ENCODE peak calls at places on chromosomes 6 and 20, in six cellular contexts. One of them, this sample, is unnamed.
A peak's percentile ranks its signal among the peaks of the same experiment; 100 is the strongest.

GRCh38 chr6:137102851-137103492 is 58.2 kb upstream of the IL20RA start:
- DNase-seq in uterus: no peak
- DNase-seq in cardiac muscle cell: no peak
- DNase-seq in PC-3: no peak
- DNase-seq in heart left ventricle: no peak
- DNase-seq in left ventricle myocardium inferior: no peak
- DNase-seq in this sample: no peak

GRCh38 chr6:39923394-39923793 is 10.9 kb downstream of the MOCS1 start:
- DNase-seq in left ventricle myocardium inferior: peak; percentile 73
- DNase-seq in heart left ventricle: no peak
- DNase-seq in uterus: no peak
- DNase-seq in PC-3: peak; percentile 68
- DNase-seq in cardiac muscle cell: no peak
- DNase-seq in this sample: no peak

GRCh38 chr6:17768388-17768787 is 61.7 kb upstream of the NUP153 start:
- DNase-seq in cardiac muscle cell: peak; percentile 50
- DNase-seq in PC-3: peak; percentile 29
- DNase-seq in uterus: no peak
- DNase-seq in heart left ventricle: no peak
- DNase-seq in left ventricle myocardium inferior: no peak
- DNase-seq in this sample: no peak

GRCh38 chr6:111258615-111259088 is 171.3 kb downstream of the SLC16A10 start:
- DNase-seq in uterus: no peak
- DNase-seq in cardiac muscle cell: peak; percentile 63
- DNase-seq in heart left ventricle: no peak
- DNase-seq in left ventricle myocardium inferior: no peak
- DNase-seq in PC-3: peak; percentile 3
- DNase-seq in this sample: no peak

GRCh38 chr20:5528719-5529256 is 212.0 kb upstream of the PROKR2 start:
- DNase-seq in heart left ventricle: peak; percentile 62
- DNase-seq in cardiac muscle cell: peak; percentile 93
- DNase-seq in PC-3: peak; percentile 90
- DNase-seq in left ventricle myocardium inferior: peak; percentile 41
- DNase-seq in uterus: peak; percentile 63
- DNase-seq in this sample: peak; percentile 91

GRCh38 chr20:37839432-37839827 is 63.5 kb upstream of the VSTM2L start:
- DNase-seq in left ventricle myocardium inferior: no peak
- DNase-seq in cardiac muscle cell: no peak
- DNase-seq in heart left ventricle: no peak
- DNase-seq in PC-3: no peak
- DNase-seq in uterus: no peak
- DNase-seq in this sample: no peak

GRCh38 chr6:107124934-107125348 is 9.6 kb upstream of the BEND3 start:
- DNase-seq in left ventricle myocardium inferior: no peak
- DNase-seq in heart left ventricle: no peak
- DNase-seq in uterus: no peak
- DNase-seq in cardiac muscle cell: no peak
- DNase-seq in PC-3: no peak
- DNase-seq in this sample: peak; percentile 36

GRCh38 chr6:106886922-106887797 is 87.4 kb downstream of the CD24 start:
- DNase-seq in cardiac muscle cell: no peak
- DNase-seq in PC-3: peak; percentile 35
- DNase-seq in heart left ventricle: no peak
- DNase-seq in uterus: no peak
- DNase-seq in left ventricle myocardium inferior: no peak
- DNase-seq in this sample: no peak

GRCh38 chr20:23340524-23340923 is 10.1 kb upstream of the NXT1 start:
- DNase-seq in left ventricle myocardium inferior: peak; percentile 56
- DNase-seq in uterus: peak; percentile 37
- DNase-seq in heart left ventricle: peak; percentile 72
- DNase-seq in PC-3: peak; percentile 82
- DNase-seq in cardiac muscle cell: peak; percentile 80
- DNase-seq in this sample: peak; percentile 24

GRCh38 chr20:51966296-51966971 is 164.1 kb upstream of the SALL4 start:
- DNase-seq in PC-3: peak; percentile 95
- DNase-seq in cardiac muscle cell: peak; percentile 84
- DNase-seq in heart left ventricle: peak; percentile 32
- DNase-seq in uterus: no peak
- DNase-seq in left ventricle myocardium inferior: no peak
- DNase-seq in this sample: peak; percentile 53

GRCh38 chr6:169972736-169973135 is 221.3 kb downstream of the ERMARD start:
- DNase-seq in heart left ventricle: no peak
- DNase-seq in cardiac muscle cell: no peak
- DNase-seq in PC-3: no peak
- DNase-seq in uterus: no peak
- DNase-seq in left ventricle myocardium inferior: peak; percentile 3
- DNase-seq in this sample: no peak

GRCh38 chr6:34680802-34681515 is 15.6 kb downstream of the ILRUN start:
- DNase-seq in PC-3: peak; percentile 61
- DNase-seq in uterus: no peak
- DNase-seq in heart left ventricle: no peak
- DNase-seq in cardiac muscle cell: no peak
- DNase-seq in left ventricle myocardium inferior: no peak
- DNase-seq in this sample: peak; percentile 50

GRCh38 chr20:55160022-55160421 is 684.6 kb downstream of the DOK5 start:
- DNase-seq in left ventricle myocardium inferior: no peak
- DNase-seq in uterus: no peak
- DNase-seq in heart left ventricle: no peak
- DNase-seq in PC-3: peak; percentile 8
- DNase-seq in cardiac muscle cell: no peak
- DNase-seq in this sample: no peak

GRCh38 chr6:128346569-128346968 is 173.8 kb downstream of the PTPRK start:
- DNase-seq in PC-3: no peak
- DNase-seq in cardiac muscle cell: no peak
- DNase-seq in uterus: no peak
- DNase-seq in heart left ventricle: no peak
- DNase-seq in left ventricle myocardium inferior: no peak
- DNase-seq in this sample: no peak

GRCh38 chr6:128339635-128340436 is 180.6 kb downstream of the PTPRK start:
- DNase-seq in PC-3: no peak
- DNase-seq in left ventricle myocardium inferior: no peak
- DNase-seq in uterus: no peak
- DNase-seq in cardiac muscle cell: peak; percentile 5
- DNase-seq in heart left ventricle: no peak
- DNase-seq in this sample: peak; percentile 16

GRCh38 chr6:128347123-128347522 is 173.3 kb downstream of the PTPRK start:
- DNase-seq in uterus: no peak
- DNase-seq in heart left ventricle: no peak
- DNase-seq in left ventricle myocardium inferior: no peak
- DNase-seq in cardiac muscle cell: no peak
- DNase-seq in PC-3: no peak
- DNase-seq in this sample: no peak

DNA sequence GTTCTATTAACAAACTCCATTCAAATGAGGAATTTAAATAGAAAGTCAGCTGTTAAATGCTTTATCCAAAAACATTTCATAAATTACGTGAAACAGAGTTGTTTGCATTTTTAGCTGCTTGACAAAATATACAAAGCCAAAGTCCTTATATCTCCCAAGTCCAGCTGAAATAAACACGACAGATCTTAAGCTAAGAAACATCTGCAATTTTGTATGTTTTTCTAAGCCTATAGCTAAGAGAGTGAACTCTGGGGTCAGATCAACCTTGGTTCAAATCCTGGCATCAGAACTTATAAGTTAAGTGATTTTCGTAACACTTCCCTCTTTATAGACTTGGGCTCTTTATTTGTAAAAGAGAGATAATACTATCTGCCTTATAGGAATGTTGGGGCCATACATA is 176.7 kb downstream of the PTPRK start:
- DNase-seq in uterus: no peak
- DNase-seq in heart left ventricle: no peak
- DNase-seq in cardiac muscle cell: no peak
- DNase-seq in left ventricle myocardium inferior: no peak
- DNase-seq in PC-3: no peak
- DNase-seq in this sample: no peak
- H3K27ac ChIP-seq in uterus: no peak overlapping the region
- H3K27ac ChIP-seq in heart left ventricle: no peak overlapping the region
- H3K27ac ChIP-seq in cardiac muscle cell: no peak overlapping the region
- H3K27ac ChIP-seq in left ventricle myocardium inferior: no peak overlapping the region
- H3K27ac ChIP-seq in PC-3: no peak overlapping the region
- H3K27ac ChIP-seq in this sample: no peak overlapping the region

GRCh38 chr6:6595025-6595424 is 6.5 kb downstream of the LY86 start:
- DNase-seq in left ventricle myocardium inferior: no peak
- DNase-seq in uterus: no peak
- DNase-seq in PC-3: no peak
- DNase-seq in cardiac muscle cell: no peak
- DNase-seq in heart left ventricle: no peak
- DNase-seq in this sample: no peak

GRCh38 chr6:6591778-6592388 is 3.4 kb downstream of the LY86 start:
- DNase-seq in heart left ventricle: peak; percentile 65
- DNase-seq in PC-3: no peak
- DNase-seq in left ventricle myocardium inferior: no peak
- DNase-seq in uterus: no peak
- DNase-seq in cardiac muscle cell: no peak
- DNase-seq in this sample: no peak

GRCh38 chr6:6595946-6596345 is 7.4 kb downstream of the LY86 start:
- DNase-seq in uterus: no peak
- DNase-seq in left ventricle myocardium inferior: no peak
- DNase-seq in heart left ventricle: no peak
- DNase-seq in cardiac muscle cell: no peak
- DNase-seq in PC-3: no peak
- DNase-seq in this sample: no peak

GRCh38 chr6:6592836-6593235 is 4.3 kb downstream of the LY86 start:
- DNase-seq in uterus: no peak
- DNase-seq in heart left ventricle: no peak
- DNase-seq in PC-3: no peak
- DNase-seq in left ventricle myocardium inferior: no peak
- DNase-seq in cardiac muscle cell: no peak
- DNase-seq in this sample: no peak

DNA sequence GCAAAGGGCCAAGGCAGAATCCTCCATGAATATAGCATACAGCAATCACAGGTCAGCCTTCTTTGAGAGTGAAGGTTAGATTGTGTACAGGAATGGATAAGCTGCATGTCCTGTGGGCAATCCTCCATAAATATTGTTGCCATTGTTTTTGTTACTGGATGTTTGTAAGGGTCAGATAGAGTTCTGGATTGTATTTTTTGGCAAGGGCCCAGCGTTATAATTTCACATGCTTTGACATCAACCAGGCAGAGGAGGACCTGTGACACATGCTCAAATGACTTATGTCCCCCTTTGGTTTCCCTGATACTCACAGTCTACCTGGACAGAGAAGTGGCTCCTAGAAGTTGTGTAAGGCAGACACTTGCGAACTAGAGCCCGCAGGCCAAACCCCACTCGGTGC is 5.4 kb downstream of the LY86 start:
- DNase-seq in left ventricle myocardium inferior: no peak
- DNase-seq in cardiac muscle cell: no peak
- DNase-seq in PC-3: no peak
- DNase-seq in heart left ventricle: no peak
- DNase-seq in uterus: no peak
- DNase-seq in this sample: no peak
- H3K27ac ChIP-seq in left ventricle myocardium inferior: peak overlapping the region; percentile 73
- H3K27ac ChIP-seq in cardiac muscle cell: no peak overlapping the region
- H3K27ac ChIP-seq in PC-3: no peak overlapping the region
- H3K27ac ChIP-seq in heart left ventricle: peak overlapping the region; percentile 8
- H3K27ac ChIP-seq in uterus: no peak overlapping the region
- H3K27ac ChIP-seq in this sample: no peak overlapping the region

GRCh38 chr20:50111829-50112495 is 988 bp downstream of the UBE2V1 start:
- DNase-seq in left ventricle myocardium inferior: no peak
- DNase-seq in heart left ventricle: no peak
- DNase-seq in PC-3: no peak
- DNase-seq in cardiac muscle cell: no peak
- DNase-seq in uterus: no peak
- DNase-seq in this sample: peak; percentile 28
- H3K27ac ChIP-seq in left ventricle myocardium inferior: peak overlapping the region; percentile 99
- H3K27ac ChIP-seq in heart left ventricle: peak overlapping the region; percentile 100
- H3K27ac ChIP-seq in PC-3: peak overlapping the region; percentile 67
- H3K27ac ChIP-seq in cardiac muscle cell: peak overlapping the region; percentile 75
- H3K27ac ChIP-seq in uterus: peak overlapping the region; percentile 90
- H3K27ac ChIP-seq in this sample: peak overlapping the region; percentile 99

DNA sequence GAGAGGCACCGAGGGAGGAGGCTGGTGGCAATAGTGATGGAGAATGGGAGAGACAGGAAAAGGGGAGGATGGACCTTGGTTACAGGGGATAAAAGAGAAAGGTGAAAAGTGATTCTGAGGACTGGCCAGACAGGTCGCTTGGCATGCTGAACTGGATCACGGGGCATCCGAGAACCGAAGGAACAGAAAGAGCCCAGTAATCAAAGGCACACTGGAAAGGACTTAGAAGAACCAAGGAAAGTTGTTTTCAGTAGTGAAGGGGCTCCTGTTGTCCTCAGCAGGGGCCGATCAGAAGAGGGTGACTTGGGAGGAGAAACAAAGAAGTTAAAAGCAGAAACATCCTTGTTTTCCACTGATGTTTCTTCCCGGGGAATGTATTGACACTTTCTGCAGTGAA is 18.9 kb downstream of the SYTL3 start:
- DNase-seq in left ventricle myocardium inferior: no peak
- DNase-seq in heart left ventricle: no peak
- DNase-seq in uterus: no peak
- DNase-seq in cardiac muscle cell: no peak
- DNase-seq in PC-3: no peak
- DNase-seq in this sample: no peak
- H3K27ac ChIP-seq in left ventricle myocardium inferior: no peak overlapping the region
- H3K27ac ChIP-seq in heart left ventricle: no peak overlapping the region
- H3K27ac ChIP-seq in uterus: no peak overlapping the region
- H3K27ac ChIP-seq in cardiac muscle cell: no peak overlapping the region
- H3K27ac ChIP-seq in PC-3: no peak overlapping the region
- H3K27ac ChIP-seq in this sample: no peak overlapping the region

GRCh38 chr6:105019285-105019684 is 62.4 kb downstream of the LIN28B start:
- DNase-seq in PC-3: no peak
- DNase-seq in left ventricle myocardium inferior: no peak
- DNase-seq in cardiac muscle cell: no peak
- DNase-seq in heart left ventricle: no peak
- DNase-seq in uterus: no peak
- DNase-seq in this sample: no peak

GRCh38 chr6:105015482-105015881 is 58.6 kb downstream of the LIN28B start:
- DNase-seq in left ventricle myocardium inferior: no peak
- DNase-seq in heart left ventricle: no peak
- DNase-seq in cardiac muscle cell: peak; percentile 19
- DNase-seq in PC-3: peak; percentile 15
- DNase-seq in uterus: no peak
- DNase-seq in this sample: no peak

GRCh38 chr6:105014954-105015353 is 58.0 kb downstream of the LIN28B start:
- DNase-seq in PC-3: no peak
- DNase-seq in cardiac muscle cell: no peak
- DNase-seq in heart left ventricle: no peak
- DNase-seq in left ventricle myocardium inferior: no peak
- DNase-seq in uterus: no peak
- DNase-seq in this sample: no peak

DNA sequence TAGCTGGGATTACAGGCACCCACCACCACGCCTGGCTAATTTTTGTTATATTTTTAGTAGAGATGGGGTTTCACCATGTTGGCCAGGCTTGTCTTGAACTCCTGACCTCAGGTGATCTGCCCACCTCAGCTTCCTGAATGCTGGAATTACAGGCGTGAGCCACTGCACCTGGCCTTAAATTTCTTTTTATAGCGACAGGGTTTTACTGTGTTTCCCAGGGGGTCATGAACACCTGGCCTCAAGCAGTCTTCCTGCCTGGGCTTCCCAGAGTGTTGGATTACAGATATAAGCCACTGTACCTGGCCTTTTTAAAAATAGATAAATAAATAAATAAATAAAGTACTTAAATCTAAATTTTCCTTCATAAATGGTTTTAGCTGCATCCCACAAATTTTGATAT is 57.5 kb downstream of the LIN28B start:
- DNase-seq in cardiac muscle cell: no peak
- DNase-seq in uterus: no peak
- DNase-seq in left ventricle myocardium inferior: no peak
- DNase-seq in PC-3: no peak
- DNase-seq in heart left ventricle: no peak
- DNase-seq in this sample: no peak
- H3K27ac ChIP-seq in cardiac muscle cell: no peak overlapping the region
- H3K27ac ChIP-seq in uterus: no peak overlapping the region
- H3K27ac ChIP-seq in left ventricle myocardium inferior: no peak overlapping the region
- H3K27ac ChIP-seq in PC-3: no peak overlapping the region
- H3K27ac ChIP-seq in heart left ventricle: no peak overlapping the region
- H3K27ac ChIP-seq in this sample: no peak overlapping the region